ENCODE peak calls at places on chromosomes 16 and 17, in six cellular contexts. F is stomach, H is PC-3, G is body of pancreas, Y is HFFc6, Q is MM.1S. J is an unnamed sample.

GRCh38 chr16:71919033-71919432 is 23.7 kb downstream of the IST1 start:
- DNase-seq in G (no peak), F (no peak), Q (peak), H (no peak), Y (no peak), J (peak)

GRCh38 chr17:4583796-4584124 is 569 bp upstream of the SMTNL2 start:
- DNase-seq in G (no peak), Q (no peak), H (no peak), F (no peak), Y (no peak), J (no peak)

GRCh38 chr17:19263621-19264010 is 26.4 kb downstream of the EPN2 start:
- DNase-seq in Y (peak), F (no peak), G (no peak), H (peak), Q (no peak), J (no peak)

GRCh38 chr16:30907064-30907463 is 10.7 kb downstream of the CTF1 start:
- DNase-seq in H (no peak), G (no peak), F (no peak), Y (no peak), Q (no peak), J (no peak)

GRCh38 chr16:80034948-80035700 is 434.6 kb upstream of the MAF start:
- DNase-seq in Y (no peak), G (no peak), H (no peak), Q (no peak), F (no peak), J (no peak)

GRCh38 chr17:31318298-31319190 is 2.9 kb downstream of the EVI2A start:
- DNase-seq in H (no peak), F (peak), Q (peak), Y (peak), G (no peak), J (no peak)

GRCh38 chr16:85139888-85140339 is 27.6 kb upstream of the CIBAR2 start:
- DNase-seq in Q (no peak), H (no peak), F (no peak), Y (no peak), G (no peak), J (no peak)

GRCh38 chr17:50468120-50469004 is at the start of gene CHAD:
- DNase-seq in Q (no peak), H (no peak), G (no peak), Y (no peak), F (no peak), J (peak)

GRCh38 chr16:89291776-89292175 is 74.3 kb downstream of the ZNF778 start:
- DNase-seq in H (no peak), G (no peak), Q (no peak), Y (no peak), F (no peak), J (no peak)

GRCh38 chr17:73952136-73952497 is 251.4 kb upstream of the RPL38 start:
- DNase-seq in Q (no peak), H (no peak), G (no peak), F (no peak), Y (no peak), J (no peak)

GRCh38 chr17:42111901-42112551 is 488 bp downstream of the DHX58 start:
- DNase-seq in Q (no peak), G (peak), H (no peak), F (peak), Y (peak), J (no peak)

GRCh38 chr17:33968350-33969044 is 286.6 kb upstream of the CCL2 start:
- DNase-seq in F (no peak), G (no peak), Q (peak), H (no peak), Y (no peak), J (peak)

GRCh38 chr17:73988110-73988509 is 215.4 kb upstream of the RPL38 start:
- DNase-seq in Q (no peak), Y (no peak), G (no peak), F (no peak), H (no peak), J (no peak)

GRCh38 chr16:21053595-21053994 is 97.1 kb downstream of the DNAH3 start:
- DNase-seq in Q (no peak), F (no peak), H (no peak), G (no peak), Y (no peak), J (no peak)

GRCh38 chr16:48930951-48931553 is 321.1 kb upstream of the N4BP1 start:
- DNase-seq in G (no peak), H (no peak), Q (no peak), F (no peak), Y (no peak), J (no peak)

GRCh38 chr16:16127469-16128116 is 95.7 kb downstream of the ABCC6 start:
- DNase-seq in Y (peak), H (peak), F (peak), Q (peak), G (peak), J (peak)

GRCh38 chr16:69194488-69194887 is 7.5 kb downstream of the SNTB2 start:
- DNase-seq in Y (no peak), H (no peak), G (no peak), F (no peak), Q (no peak), J (no peak)

GRCh38 chr16:76899767-76900166 is 291.2 kb upstream of the MON1B start:
- DNase-seq in F (no peak), H (no peak), Q (no peak), G (no peak), Y (no peak), J (no peak)

GRCh38 chr16:85466989-85467388 is 146.1 kb upstream of the GSE1 start:
- DNase-seq in F (no peak), H (no peak), Q (no peak), Y (no peak), G (no peak), J (no peak)

GRCh38 chr17:70080541-70081347 is 5.7 kb downstream of the KCNJ16 start:
- DNase-seq in Q (no peak), H (no peak), F (no peak), G (no peak), Y (peak), J (no peak)

GRCh38 chr17:29645516-29646051 is 22.9 kb upstream of the CORO6 start:
- DNase-seq in F (peak), H (no peak), G (no peak), Y (peak), Q (no peak), J (no peak)

GRCh38 chr16:24116371-24116770 is 139.8 kb upstream of the CACNG3 start:
- DNase-seq in F (no peak), G (no peak), H (no peak), Y (no peak), Q (no peak), J (no peak)

GRCh38 chr17:37118738-37119137 is 170.0 kb downstream of the AATF start:
- DNase-seq in Q (no peak), G (no peak), Y (no peak), H (no peak), F (no peak), J (no peak)

GRCh38 chr16:3609895-3610697 is 1.3 kb downstream of the SLX4 start:
- DNase-seq in H (no peak), G (no peak), F (no peak), Q (no peak), Y (no peak), J (no peak)

GRCh38 chr16:79601092-79601977 is 798 bp upstream of the MAF start:
- DNase-seq in H (no peak), G (peak), Y (no peak), F (peak), Q (peak), J (no peak)

GRCh38 chr17:64732336-64733006 is 70.4 kb upstream of the SMURF2 start:
- DNase-seq in Y (peak), Q (no peak), G (no peak), H (peak), F (no peak), J (no peak)

GRCh38 chr17:48215583-48216139 is 108.1 kb downstream of the SNX11 start:
- DNase-seq in Q (peak), H (peak), G (no peak), Y (peak), F (no peak), J (no peak)

GRCh38 chr16:67516296-67517177 is 12.1 kb upstream of the RIPOR1 start:
- DNase-seq in F (no peak), G (no peak), H (peak), Y (peak), Q (no peak), J (no peak)

GRCh38 chr17:66667491-66668030 is 167.4 kb upstream of the CACNG5 start:
- DNase-seq in H (no peak), Q (no peak), F (no peak), Y (no peak), G (no peak), J (peak)

GRCh38 chr16:75491876-75492275 is 3.4 kb downstream of the CHST6 start:
- DNase-seq in Q (no peak), H (peak), G (no peak), Y (peak), F (no peak), J (peak)

GRCh38 chr16:53530046-53530445 is 27.0 kb upstream of the AKTIP start:
- DNase-seq in Q (no peak), H (no peak), G (no peak), F (no peak), Y (no peak), J (no peak)
- TF ChIP-seq CTCF in Q (no peak), H (no peak), G (no peak), F (no peak), Y (no peak), J (no peak)

GRCh38 chr17:44083250-44083849 is 12.8 kb downstream of the G6PC3 start:
- DNase-seq in F (no peak), Y (no peak), H (peak), G (no peak), Q (no peak), J (no peak)

GRCh38 chr17:44082206-44082605 is 11.7 kb downstream of the G6PC3 start:
- DNase-seq in Y (no peak), F (no peak), H (no peak), G (no peak), Q (no peak), J (no peak)

GRCh38 chr17:44081681-44082080 is 11.1 kb downstream of the G6PC3 start:
- DNase-seq in F (no peak), Y (no peak), H (no peak), G (no peak), Q (no peak), J (no peak)

GRCh38 chr17:44084921-44085320 is 14.4 kb downstream of the G6PC3 start:
- DNase-seq in Q (no peak), Y (no peak), H (no peak), F (no peak), G (no peak), J (no peak)

GRCh38 chr17:44084131-44084538 is 13.6 kb downstream of the G6PC3 start:
- DNase-seq in Y (no peak), F (no peak), H (peak), Q (peak), G (no peak), J (peak)
- TF ChIP-seq CTCF in Y (peak), F (no peak), H (peak), Q (peak), G (no peak), J (peak)

GRCh38 chr16:70664325-70665112 is 18.2 kb downstream of the IL34 start:
- DNase-seq in G (no peak), H (no peak), Y (no peak), F (no peak), Q (no peak), J (no peak)

GRCh38 chr16:70661918-70662641 is 15.7 kb downstream of the IL34 start:
- DNase-seq in G (no peak), Q (no peak), F (no peak), H (no peak), Y (no peak), J (no peak)

GRCh38 chr16:70663524-70664324 is 17.4 kb downstream of the IL34 start:
- DNase-seq in Y (no peak), H (no peak), G (no peak), F (no peak), Q (no peak), J (no peak)

GRCh38 chr16:70661534-70661917 is 15.2 kb downstream of the IL34 start:
- DNase-seq in G (no peak), Y (no peak), H (no peak), F (no peak), Q (no peak), J (no peak)

DNA sequence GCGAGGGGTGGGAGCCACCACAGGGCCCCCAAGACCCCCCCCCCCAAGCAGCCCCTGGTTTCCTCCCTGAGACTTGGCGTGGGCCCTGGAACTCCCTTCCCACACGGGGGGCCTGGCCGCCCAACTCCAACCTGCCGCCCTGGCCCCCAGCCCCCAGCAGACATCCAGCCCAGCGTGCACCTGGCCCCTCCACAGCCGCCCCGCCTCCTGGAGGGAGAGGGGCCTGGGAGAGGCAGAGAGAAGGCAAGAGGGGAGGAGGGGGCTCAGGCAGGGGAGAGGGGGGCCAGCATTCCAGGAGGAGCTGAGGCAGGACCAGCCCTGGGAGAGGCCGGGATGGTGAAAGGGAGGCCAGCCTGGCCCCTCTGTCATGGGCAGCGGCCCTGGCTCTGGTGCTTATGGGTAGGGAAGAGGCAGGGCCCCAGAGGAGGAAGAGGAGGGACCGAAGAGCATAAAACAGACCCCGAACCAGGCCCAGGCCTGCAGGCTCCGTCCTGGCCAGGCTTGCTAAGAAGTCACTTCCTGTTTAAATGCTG is 16.7 kb downstream of the IL34 start:
- DNase-seq in G (no peak), H (no peak), Y (no peak), F (no peak), Q (no peak), J (no peak)
- TF ChIP-seq CTCF in G (no peak), H (no peak), Y (no peak), F (no peak), Q (no peak), J (no peak)

GRCh38 chr16:56643080-56643778 is 4.8 kb downstream of the MT1A start:
- DNase-seq in F (peak), Y (peak), H (peak), Q (peak), G (peak), J (peak)
- TF ChIP-seq CTCF in F (no peak), Y (peak), H (no peak), Q (peak), G (peak), J (peak)

DNA sequence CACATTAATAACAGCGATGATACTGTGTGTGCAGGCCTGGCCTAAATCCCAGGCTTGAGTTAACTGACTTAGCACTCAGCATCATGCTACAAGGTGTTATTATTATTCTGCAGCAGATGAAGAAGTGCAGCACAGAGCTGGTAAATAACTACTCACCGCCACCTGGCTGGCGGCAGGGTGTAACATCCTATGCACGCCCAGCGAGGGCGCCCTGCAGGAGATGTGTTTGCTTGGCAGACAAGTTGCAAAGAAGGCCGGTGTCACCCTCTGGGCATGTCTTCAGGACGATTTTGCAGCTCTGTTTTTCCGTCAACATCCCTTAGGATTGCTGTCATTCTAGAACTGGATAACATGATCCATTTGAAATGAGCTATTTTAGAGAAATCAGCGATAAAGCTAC is 30.1 kb downstream of the DNAH9 start:
- DNase-seq in Y (no peak), F (no peak), H (no peak), Q (no peak), G (no peak), J (no peak)
- TF ChIP-seq CTCF in Y (no peak), F (no peak), H (peak), Q (no peak), G (no peak), J (no peak)

GRCh38 chr16:65681406-65681805 is 559.5 kb upstream of the CDH11 start:
- DNase-seq in F (no peak), Y (no peak), Q (no peak), H (no peak), G (no peak), J (no peak)
- TF ChIP-seq CTCF in F (no peak), Y (no peak), Q (no peak), H (no peak), G (no peak), J (no peak)

GRCh38 chr17:78316867-78317816 is 42.7 kb downstream of the SOCS3 start:
- DNase-seq in G (no peak), H (peak), Y (no peak), F (peak), Q (no peak), J (peak)

GRCh38 chr17:78315355-78316114 is 44.3 kb downstream of the SOCS3 start:
- DNase-seq in F (peak), Q (no peak), H (peak), G (peak), Y (peak), J (peak)

GRCh38 chr17:78316115-78316866 is 43.6 kb downstream of the SOCS3 start:
- DNase-seq in G (no peak), Q (no peak), Y (no peak), H (no peak), F (no peak), J (peak)

GRCh38 chr17:78313735-78314648 is 45.9 kb downstream of the SOCS3 start:
- DNase-seq in H (peak), F (peak), G (peak), Q (peak), Y (peak), J (peak)

GRCh38 chr17:78314683-78315354 is 45.1 kb downstream of the SOCS3 start:
- DNase-seq in Q (no peak), G (no peak), H (no peak), F (no peak), Y (no peak), J (no peak)
- TF ChIP-seq CTCF in Q (peak), G (no peak), H (no peak), F (no peak), Y (peak), J (no peak)

GRCh38 chr16:87127766-87128147 is 189.4 kb downstream of the C16orf95 start:
- DNase-seq in F (no peak), H (no peak), Q (no peak), Y (no peak), G (no peak), J (no peak)
- TF ChIP-seq CTCF in F (no peak), H (no peak), Q (no peak), Y (no peak), G (no peak), J (no peak)

DNA sequence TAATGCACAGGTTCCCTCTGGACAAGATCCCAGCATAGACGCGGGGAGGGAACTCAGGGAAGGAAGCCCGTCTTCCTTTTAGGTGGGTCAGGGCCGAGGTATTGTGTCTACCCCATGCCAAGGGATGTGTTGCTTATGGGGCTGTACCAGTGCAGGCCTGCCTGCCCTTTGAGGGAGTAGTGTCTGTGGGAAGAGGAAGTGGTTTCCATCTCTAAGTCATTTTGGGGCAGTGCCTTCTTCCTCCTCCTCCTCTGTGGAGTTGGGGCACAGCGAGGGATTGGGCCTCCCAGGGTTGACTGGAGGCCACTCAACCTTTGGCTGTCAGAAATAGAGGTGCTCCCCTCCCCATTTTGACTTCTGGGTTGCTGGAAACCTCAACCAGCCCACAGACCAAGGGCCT is 26.5 kb downstream of the GJD3 start:
- DNase-seq in F (no peak), Y (no peak), G (no peak), Q (no peak), H (no peak), J (no peak)
- TF ChIP-seq CTCF in F (no peak), Y (no peak), G (no peak), Q (no peak), H (no peak), J (no peak)